ENCODE peak calls at places on chromosomes 7 and 10, in four cellular contexts. F, H, G and X are unnamed samples.

GRCh38 chr10:3067045-3067858 is at the start of gene PFKP:
- DNase-seq in G (no peak), F (no peak), H (peak), X (no peak)

GRCh38 chr10:43048301-43049051 is 28.4 kb upstream of the RET start:
- DNase-seq in H (no peak), F (no peak), G (peak), X (peak)

GRCh38 chr10:35916791-35917190 is 274.7 kb upstream of the FZD8 start:
- DNase-seq in H (no peak), F (no peak), G (no peak), X (no peak)

GRCh38 chr7:100670074-100670473 is 3.5 kb upstream of the GNB2 start:
- DNase-seq in G (no peak), H (no peak), F (no peak), X (no peak)

GRCh38 chr10:44660271-44660670 is 250.9 kb upstream of the TMEM72 start:
- DNase-seq in H (no peak), G (no peak), F (no peak), X (no peak)

GRCh38 chr7:95859434-95859833 is 87.1 kb downstream of the DYNC1I1 start:
- DNase-seq in H (no peak), G (peak), F (peak), X (peak)

GRCh38 chr7:17099083-17099973 is 199.1 kb upstream of the AHR start:
- DNase-seq in F (no peak), H (no peak), G (no peak), X (no peak)

GRCh38 chr10:49053053-49053997 is 62.0 kb downstream of the VSTM4 start:
- DNase-seq in H (no peak), G (no peak), F (no peak), X (no peak)

GRCh38 chr7:135792866-135793265 is 44.3 kb upstream of the FAM180A start:
- DNase-seq in F (no peak), H (no peak), G (no peak), X (no peak)